ENCODE peak calls at places on chromosomes 3 and 15, in four cellular contexts. One of them, this sample, is unnamed.

GRCh38 chr3:141385386-141386079 is 17.2 kb downstream of the ZBTB38 start:
- DNase-seq in RWPE1: no peak
- DNase-seq in LoVo: no peak
- DNase-seq in stromal cell of bone marrow: no peak
- DNase-seq in this sample: no peak

GRCh38 chr3:53826048-53826447 is 20.2 kb downstream of the CHDH start:
- DNase-seq in RWPE1: no peak
- DNase-seq in LoVo: no peak
- DNase-seq in stromal cell of bone marrow: no peak
- DNase-seq in this sample: no peak

GRCh38 chr3:153320585-153321128 is 158.6 kb downstream of the RAP2B start:
- DNase-seq in RWPE1: no peak
- DNase-seq in LoVo: no peak
- DNase-seq in stromal cell of bone marrow: no peak
- DNase-seq in this sample: no peak

GRCh38 chr15:55526559-55527036 is 18.6 kb upstream of the DNAAF4 start:
- DNase-seq in RWPE1: peak
- DNase-seq in LoVo: peak
- DNase-seq in stromal cell of bone marrow: peak
- DNase-seq in this sample: no peak

GRCh38 chr3:187518616-187519015 is 150.4 kb downstream of the RTP4 start:
- DNase-seq in RWPE1: no peak
- DNase-seq in LoVo: no peak
- DNase-seq in stromal cell of bone marrow: no peak
- DNase-seq in this sample: no peak

GRCh38 chr15:66253643-66254363 is at the start of gene MEGF11:
- DNase-seq in RWPE1: peak
- DNase-seq in LoVo: peak
- DNase-seq in stromal cell of bone marrow: no peak
- DNase-seq in this sample: no peak

GRCh38 chr3:58469096-58469495 is 22.8 kb upstream of the KCTD6 start:
- DNase-seq in RWPE1: no peak
- DNase-seq in LoVo: no peak
- DNase-seq in stromal cell of bone marrow: no peak
- DNase-seq in this sample: no peak

GRCh38 chr3:18008706-18009363 is 266.4 kb upstream of the TBC1D5 start:
- DNase-seq in RWPE1: no peak
- DNase-seq in LoVo: no peak
- DNase-seq in stromal cell of bone marrow: peak
- DNase-seq in this sample: no peak

GRCh38 chr3:23331141-23331935 is 128.2 kb downstream of the UBE2E2 start:
- DNase-seq in RWPE1: no peak
- DNase-seq in LoVo: no peak
- DNase-seq in stromal cell of bone marrow: no peak
- DNase-seq in this sample: no peak

GRCh38 chr3:67045711-67046465 is 47.8 kb downstream of the KBTBD8 start:
- DNase-seq in RWPE1: no peak
- DNase-seq in LoVo: no peak
- DNase-seq in stromal cell of bone marrow: no peak
- DNase-seq in this sample: no peak

GRCh38 chr3:157148123-157148889 is 11.6 kb downstream of the CCNL1 start:
- DNase-seq in RWPE1: no peak
- DNase-seq in LoVo: no peak
- DNase-seq in stromal cell of bone marrow: no peak
- DNase-seq in this sample: no peak

GRCh38 chr3:6097021-6097420 is 763.9 kb upstream of the GRM7 start:
- DNase-seq in RWPE1: no peak
- DNase-seq in LoVo: no peak
- DNase-seq in stromal cell of bone marrow: no peak
- DNase-seq in this sample: no peak

GRCh38 chr3:58536501-58537411 is at the start of gene ACOX2:
- DNase-seq in RWPE1: no peak
- DNase-seq in LoVo: no peak
- DNase-seq in stromal cell of bone marrow: peak
- DNase-seq in this sample: no peak